ENCODE peak calls at places on chromosomes 3 and 15, in seven cellular contexts. G is upper lobe of right lung, V is activated T-cell treated with anti-CD3 and anti-CD28 coated beads for 1 hour, Z is HT-29, J is HCEC 1CT, R is mucosa of descending colon, W is cardiac muscle cell. D is an unnamed sample.

GRCh38 chr3:80606073-80606472 is 838.3 kb upstream of the ROBO1 start:
- DNase-seq in W (no peak), R (no peak), G (no peak), V (no peak), Z (peak), J (no peak), D (no peak)

GRCh38 chr3:179565496-179565895 is 2.8 kb downstream of the ACTL6A start:
- DNase-seq in J (no peak), Z (no peak), V (no peak), G (no peak), R (no peak), W (no peak), D (no peak)

GRCh38 chr15:39426552-39427532 is 154.0 kb upstream of the THBS1 start:
- DNase-seq in Z (no peak), W (no peak), G (peak), V (peak), J (no peak), R (peak), D (no peak)

GRCh38 chr3:152611905-152612304 is 223.0 kb upstream of the P2RY1 start:
- DNase-seq in G (no peak), R (no peak), V (no peak), W (no peak), J (no peak), Z (no peak), D (no peak)

GRCh38 chr3:46693897-46694235 is 387 bp upstream of the ALS2CL start:
- DNase-seq in V (peak), W (no peak), R (no peak), Z (no peak), G (peak), J (no peak), D (no peak)

GRCh38 chr3:195897081-195897852 is 11.1 kb downstream of the TNK2 start:
- DNase-seq in Z (peak), J (peak), R (peak), G (no peak), W (peak), V (no peak), D (no peak)

GRCh38 chr3:69214241-69214640 is 91.8 kb upstream of the LMOD3 start:
- DNase-seq in G (no peak), J (no peak), R (no peak), V (no peak), W (no peak), Z (no peak), D (no peak)

GRCh38 chr15:69163124-69163669 is 2.8 kb downstream of the GLCE start:
- DNase-seq in R (no peak), Z (no peak), W (no peak), J (no peak), V (no peak), G (no peak), D (no peak)

GRCh38 chr3:139732729-139733128 is 55.0 kb upstream of the NMNAT3 start:
- DNase-seq in Z (no peak), R (no peak), J (no peak), G (no peak), W (no peak), V (no peak), D (no peak)

GRCh38 chr3:53501203-53501602 is 6.8 kb downstream of the CACNA1D start:
- DNase-seq in R (no peak), W (peak), Z (no peak), G (no peak), J (no peak), V (no peak), D (no peak)

GRCh38 chr3:55491296-55491816 is 4.2 kb upstream of the WNT5A start:
- DNase-seq in W (no peak), R (no peak), V (no peak), Z (no peak), J (peak), G (no peak), D (peak)

GRCh38 chr3:56363720-56364119 is 104.5 kb downstream of the ERC2 start:
- DNase-seq in G (no peak), J (no peak), Z (no peak), W (no peak), V (no peak), R (no peak), D (no peak)

GRCh38 chr3:58260261-58260731 is 22.7 kb downstream of the ABHD6 start:
- DNase-seq in W (no peak), V (no peak), J (peak), G (no peak), R (no peak), Z (no peak), D (peak)

GRCh38 chr15:35123743-35124142 is 38.6 kb upstream of the NANOGP8 start:
- DNase-seq in Z (no peak), R (no peak), V (no peak), J (no peak), G (no peak), W (no peak), D (no peak)

GRCh38 chr3:151918253-151919029 is 45.0 kb downstream of the SUCNR1 start:
- DNase-seq in Z (peak), R (no peak), G (no peak), V (no peak), W (peak), J (peak), D (no peak)

GRCh38 chr3:16079519-16079918 is 95.0 kb upstream of the GALNT15 start:
- DNase-seq in R (no peak), W (no peak), V (no peak), G (no peak), Z (peak), J (no peak), D (no peak)

GRCh38 chr3:54999159-54999558 is 71.3 kb upstream of the LRTM1 start:
- DNase-seq in W (peak), R (no peak), G (no peak), Z (peak), V (no peak), J (peak), D (peak)

GRCh38 chr15:23529891-23530290 is 35.6 kb upstream of the MKRN3 start:
- DNase-seq in V (no peak), R (no peak), G (no peak), Z (no peak), W (no peak), J (no peak), D (no peak)

GRCh38 chr3:72446406-72447058 is 401.7 kb downstream of the SHQ1 start:
- DNase-seq in J (peak), Z (peak), W (peak), R (peak), V (peak), G (no peak), D (no peak)

GRCh38 chr15:40772014-40772413 is 2.2 kb downstream of the C15orf62 start:
- DNase-seq in Z (no peak), W (no peak), G (no peak), V (no peak), J (no peak), R (no peak), D (no peak)

GRCh38 chr3:69144631-69145244 is 22.3 kb upstream of the LMOD3 start:
- DNase-seq in R (no peak), W (no peak), Z (no peak), J (no peak), V (no peak), G (no peak), D (no peak)

GRCh38 chr3:14991818-14992612 is 44.6 kb downstream of the NR2C2 start:
- DNase-seq in R (no peak), Z (no peak), V (no peak), W (no peak), G (no peak), J (peak), D (no peak)

GRCh38 chr3:108479212-108479611 is 31.2 kb downstream of the MYH15 start:
- DNase-seq in J (no peak), Z (no peak), W (no peak), R (no peak), V (no peak), G (no peak), D (no peak)

GRCh38 chr3:184237211-184237610 is 7.8 kb downstream of the VWA5B2 start:
- DNase-seq in W (no peak), R (no peak), V (no peak), G (no peak), Z (no peak), J (no peak), D (no peak)

GRCh38 chr3:16388850-16389411 is 123.9 kb downstream of the OXNAD1 start:
- DNase-seq in Z (no peak), W (no peak), G (no peak), J (peak), R (no peak), V (no peak), D (peak)

GRCh38 chr3:56969851-56970250 is 90.6 kb upstream of the SPATA12 start:
- DNase-seq in G (no peak), R (no peak), W (no peak), Z (no peak), V (no peak), J (peak), D (no peak)

GRCh38 chr3:45553469-45553974 is 41.0 kb upstream of the LIMD1 start:
- DNase-seq in Z (no peak), G (no peak), J (peak), V (no peak), W (peak), R (no peak), D (no peak)

GRCh38 chr3:43153189-43154083 is 47.6 kb upstream of the POMGNT2 start:
- DNase-seq in V (no peak), G (peak), R (peak), Z (no peak), W (no peak), J (peak), D (no peak)

GRCh38 chr15:57198654-57199241 is 177.6 kb upstream of the CGNL1 start:
- DNase-seq in J (no peak), R (no peak), V (no peak), W (peak), G (no peak), Z (peak), D (no peak)

GRCh38 chr15:22949074-22949547 is 31.1 kb downstream of the CYFIP1 start:
- DNase-seq in R (peak), G (no peak), J (no peak), Z (peak), W (peak), V (no peak), D (peak)

GRCh38 chr15:35867371-35867770 is 321.4 kb upstream of the DPH6 start:
- DNase-seq in W (no peak), Z (no peak), V (no peak), G (no peak), R (no peak), J (no peak), D (no peak)

GRCh38 chr15:80367661-80368060 is 36.5 kb upstream of the ARNT2 start:
- DNase-seq in J (no peak), R (no peak), Z (no peak), W (no peak), V (no peak), G (no peak), D (no peak)

GRCh38 chr3:99562138-99562537 is 76.3 kb upstream of the COL8A1 start:
- DNase-seq in W (peak), G (no peak), Z (peak), J (peak), R (no peak), V (no peak), D (no peak)

GRCh38 chr3:64444619-64445317 is 219.5 kb upstream of the PRICKLE2 start:
- DNase-seq in G (peak), J (no peak), V (no peak), Z (no peak), R (no peak), W (no peak), D (no peak)

GRCh38 chr3:7710284-7710683 is 791.3 kb upstream of the LMCD1 start:
- DNase-seq in W (peak), G (no peak), R (no peak), Z (peak), J (no peak), V (no peak), D (no peak)

GRCh38 chr3:179811321-179812095 is 158.7 kb downstream of the USP13 start:
- DNase-seq in W (peak), J (peak), V (no peak), R (no peak), G (no peak), Z (peak), D (peak)

GRCh38 chr3:54826255-54826691 is 101.6 kb downstream of the LRTM1 start:
- DNase-seq in J (no peak), R (no peak), V (no peak), G (no peak), Z (no peak), W (no peak), D (peak)

D was measured in BJ.